ENCODE peak calls at places on chromosome 17, in nine cellular contexts. A, D, C, L, T, G, R, M and V are unnamed samples.

GRCh38 chr17:29793501-29793900 is 136.5 kb downstream of the SSH2 start:
- DNase-seq in L (no peak), G (no peak), A (no peak), R (no peak), D (no peak), M (no peak), T (no peak), C (no peak), V (no peak)

GRCh38 chr17:67519801-67520251 is 142.7 kb downstream of the PITPNC1 start:
- DNase-seq in M (no peak), A (no peak), T (no peak), G (no peak), L (no peak), R (no peak), D (no peak), C (no peak), V (no peak)

GRCh38 chr17:82674656-82675475 is 23.6 kb downstream of the RAB40B start:
- DNase-seq in L (no peak), A (no peak), M (no peak), C (no peak), T (no peak), G (no peak), D (no peak), R (no peak), V (no peak)

GRCh38 chr17:5201011-5201410 is 9.3 kb upstream of the ZNF594 start:
- DNase-seq in L (no peak), A (no peak), M (no peak), T (no peak), C (no peak), D (no peak), R (no peak), G (no peak), V (no peak)

GRCh38 chr17:72338847-72339790 is 218.3 kb downstream of the SOX9 start:
- DNase-seq in A (no peak), M (peak), T (no peak), G (no peak), L (peak), C (no peak), D (peak), R (no peak), V (no peak)

GRCh38 chr17:39400547-39401411 is 647 bp downstream of the FBXL20 start:
- DNase-seq in D (no peak), C (no peak), A (no peak), T (peak), M (no peak), R (no peak), L (no peak), G (no peak), V (no peak)

GRCh38 chr17:14201087-14201486 is 35.6 kb downstream of the CDRT15 start:
- DNase-seq in C (no peak), R (no peak), G (no peak), M (no peak), A (no peak), T (no peak), D (no peak), L (no peak), V (no peak)

GRCh38 chr17:14337596-14338079 is 36.8 kb downstream of the HS3ST3B1 start:
- DNase-seq in D (no peak), A (no peak), L (no peak), C (no peak), T (no peak), G (no peak), M (no peak), R (no peak), V (no peak)

GRCh38 chr17:7886227-7887037 is 2.2 kb upstream of the CHD3 start:
- DNase-seq in A (peak), C (peak), M (no peak), D (peak), G (peak), R (peak), T (peak), L (peak), V (peak)

GRCh38 chr17:13594310-13594709 is 7.4 kb downstream of the HS3ST3A1 start:
- DNase-seq in M (no peak), C (no peak), T (no peak), L (no peak), R (no peak), G (no peak), D (no peak), A (no peak), V (no peak)

GRCh38 chr17:50926523-50926922 is 60.4 kb upstream of the TOB1 start:
- DNase-seq in A (no peak), L (no peak), D (no peak), R (no peak), C (no peak), G (no peak), T (no peak), M (no peak), V (no peak)

GRCh38 chr17:49516190-49516589 is 21.1 kb downstream of the NGFR start:
- DNase-seq in M (no peak), L (no peak), R (no peak), T (no peak), C (no peak), A (no peak), G (peak), D (no peak), V (no peak)

GRCh38 chr17:3918372-3919122 is 2.3 kb upstream of the P2RX1 start:
- DNase-seq in A (no peak), L (peak), G (no peak), R (no peak), M (no peak), D (no peak), C (no peak), T (no peak), V (no peak)

GRCh38 chr17:44210342-44211192 is 8.9 kb downstream of the UBTF start:
- DNase-seq in M (no peak), G (peak), T (peak), C (peak), R (peak), A (peak), D (no peak), L (peak), V (peak)

GRCh38 chr17:31803494-31804213 is 55.4 kb downstream of the COPRS start:
- DNase-seq in A (peak), G (no peak), C (no peak), T (no peak), M (no peak), L (no peak), D (no peak), R (no peak), V (no peak)